ENCODE peak calls at places on chromosomes 3 and 15, in eight cellular contexts. A, M, I, G, O, B, V and F are unnamed samples.

GRCh38 chr3:136818191-136818850 is 605 bp upstream of the SLC35G2 start:
- DNase-seq in G (no peak), I (peak; percentile 36), A (no peak), V (peak; percentile 21), B (no peak), M (peak; percentile 96), O (no peak), F (peak; percentile 70)

GRCh38 chr15:55789066-55789660 is 46.2 kb upstream of the PRTG start:
- DNase-seq in G (no peak), M (peak; percentile 33), O (no peak), B (peak; percentile 53), I (no peak), A (no peak), V (no peak), F (no peak)

GRCh38 chr15:70605606-70606410 is 157.6 kb downstream of the UACA start:
- DNase-seq in O (peak; percentile 88), G (no peak), M (peak; percentile 81), V (no peak), I (peak; percentile 54), B (peak; percentile 71), A (no peak), F (peak; percentile 44)

GRCh38 chr3:122456074-122456473 is 40.2 kb upstream of the WDR5B start:
- DNase-seq in V (no peak), A (no peak), M (no peak), I (no peak), G (no peak), O (no peak), B (no peak), F (no peak)

GRCh38 chr3:113436794-113437193 is 4.5 kb downstream of the CFAP44 start:
- DNase-seq in A (no peak), I (no peak), G (no peak), O (no peak), M (peak; percentile 72), B (no peak), V (no peak), F (no peak)

GRCh38 chr15:94667109-94667508 is 435.7 kb downstream of the MCTP2 start:
- DNase-seq in V (no peak), G (no peak), B (no peak), O (no peak), A (no peak), M (no peak), I (no peak), F (no peak)

GRCh38 chr3:196602673-196603072 is 34.2 kb downstream of the FBXO45 start:
- DNase-seq in M (no peak), A (no peak), V (no peak), I (no peak), G (no peak), B (no peak), O (no peak), F (no peak)

GRCh38 chr15:76932090-76932966 is 779 bp downstream of the RCN2 start:
- DNase-seq in M (peak; percentile 13), I (no peak), V (no peak), O (no peak), A (no peak), G (no peak), B (no peak), F (no peak)

GRCh38 chr3:148146947-148147346 is 550.8 kb upstream of the AGTR1 start:
- DNase-seq in M (peak; percentile 84), B (no peak), V (no peak), O (no peak), G (no peak), A (no peak), I (no peak), F (no peak)

GRCh38 chr3:43995078-43995928 is 246.4 kb upstream of the TOPAZ1 start:
- DNase-seq in O (no peak), B (no peak), V (peak; percentile 63), A (peak; percentile 85), G (no peak), M (peak; percentile 55), I (no peak), F (no peak)

GRCh38 chr3:128459451-128459820 is 7.3 kb downstream of the DNAJB8 start:
- DNase-seq in G (no peak), I (no peak), O (no peak), B (no peak), A (no peak), V (no peak), M (no peak), F (no peak)

GRCh38 chr3:51703776-51704510 is 2.9 kb upstream of the GRM2 start:
- DNase-seq in A (peak; percentile 63), G (no peak), V (no peak), O (no peak), I (no peak), M (no peak), B (peak; percentile 53), F (no peak)

GRCh38 chr3:46538803-46539442 is 27.2 kb downstream of the LRRC2 start:
- DNase-seq in O (peak; percentile 34), M (peak; percentile 83), B (peak; percentile 73), I (peak; percentile 76), A (peak; percentile 96), V (no peak), G (no peak), F (no peak)

GRCh38 chr3:193998628-193999027 is 137.3 kb upstream of the HES1 start:
- DNase-seq in V (no peak), I (no peak), O (no peak), B (no peak), G (no peak), A (no peak), M (no peak), F (no peak)

GRCh38 chr3:51389423-51390183 is 1.5 kb upstream of the RBM15B start:
- DNase-seq in A (peak; percentile 84), I (no peak), G (peak; percentile 50), M (peak; percentile 60), O (no peak), B (peak; percentile 65), V (peak; percentile 70), F (no peak)

GRCh38 chr3:53902067-53902466 is 10.4 kb upstream of the SELENOK start:
- DNase-seq in V (no peak), M (no peak), O (no peak), G (no peak), B (no peak), A (no peak), I (no peak), F (no peak)

GRCh38 chr3:135349254-135349948 is 554.3 kb downstream of the EPHB1 start:
- DNase-seq in V (no peak), O (no peak), M (no peak), A (no peak), B (no peak), I (no peak), G (no peak), F (no peak)

GRCh38 chr3:82891028-82891427 is 1129.6 kb upstream of the GBE1 start:
- DNase-seq in I (no peak), A (no peak), O (no peak), G (no peak), M (no peak), V (no peak), B (no peak), F (no peak)

GRCh38 chr15:81829918-81830317 is 215.9 kb downstream of the MEX3B start:
- DNase-seq in V (no peak), G (no peak), I (no peak), A (no peak), O (no peak), M (no peak), B (no peak), F (no peak)

GRCh38 chr3:14871456-14872200 is 52.9 kb downstream of the FGD5 start:
- DNase-seq in M (no peak), G (no peak), I (no peak), B (no peak), V (no peak), O (no peak), A (no peak), F (no peak)

GRCh38 chr15:45634442-45635190 is at the start of gene SQOR:
- DNase-seq in V (peak; percentile 71), M (peak; percentile 83), A (peak; percentile 96), B (peak; percentile 96), O (peak; percentile 82), G (peak; percentile 38), I (peak; percentile 91), F (no peak)

GRCh38 chr15:45637552-45638033 is 2.8 kb downstream of the SQOR start:
- DNase-seq in O (no peak), V (no peak), M (peak; percentile 95), I (no peak), A (no peak), G (no peak), B (peak; percentile 77), F (peak; percentile 95)

GRCh38 chr15:45635763-45636292 is 999 bp downstream of the SQOR start:
- DNase-seq in B (no peak), V (no peak), I (no peak), M (no peak), G (no peak), A (no peak), O (no peak), F (no peak)

GRCh38 chr15:45631831-45632230 is 3.0 kb upstream of the SQOR start:
- DNase-seq in G (no peak), O (no peak), M (peak; percentile 68), V (no peak), I (no peak), A (no peak), B (no peak), F (no peak)

GRCh38 chr15:45635191-45635638 is 386 bp downstream of the SQOR start:
- DNase-seq in G (peak; percentile 50), O (peak; percentile 45), M (no peak), V (peak; percentile 66), A (peak; percentile 94), B (peak; percentile 91), I (peak; percentile 78), F (no peak)
- TF ChIP-seq CTCF in G (peak; percentile 56), O (peak; percentile 35), M (peak; percentile 48), V (peak; percentile 47), A (peak; percentile 53), B (peak; percentile 53), I (peak; percentile 22), F (peak; percentile 45)

GRCh38 chr15:69303337-69304175 is 4.8 kb downstream of the PAQR5 start:
- DNase-seq in M (no peak), B (no peak), I (no peak), V (no peak), A (no peak), O (no peak), G (no peak), F (no peak)
- TF ChIP-seq CTCF in M (peak; percentile 7), B (no peak), I (no peak), V (no peak), A (no peak), O (no peak), G (peak; percentile 40), F (no peak)

GRCh38 chr3:151379083-151379734 is 5.3 kb downstream of the P2RY12 start:
- DNase-seq in O (no peak), G (peak; percentile 55), B (no peak), V (peak; percentile 72), I (peak; percentile 41), M (peak; percentile 26), A (no peak), F (no peak)
- TF ChIP-seq CTCF in O (no peak), G (peak; percentile 74), B (no peak), V (peak; percentile 72), I (no peak), M (peak; percentile 79), A (no peak), F (peak; percentile 38)

GRCh38 chr3:173217127-173217526 is 76.1 kb upstream of the SPATA16 start:
- DNase-seq in I (no peak), B (no peak), M (no peak), V (no peak), A (no peak), G (no peak), O (no peak), F (no peak)

GRCh38 chr3:173225351-173225750 is 84.3 kb upstream of the SPATA16 start:
- DNase-seq in O (no peak), A (no peak), G (no peak), M (no peak), B (no peak), I (no peak), V (no peak), F (no peak)

GRCh38 chr3:173216063-173216462 is 75.0 kb upstream of the SPATA16 start:
- DNase-seq in I (no peak), V (no peak), G (no peak), B (no peak), O (no peak), A (no peak), M (no peak), F (no peak)

GRCh38 chr3:173221010-173221409 is 80.0 kb upstream of the SPATA16 start:
- DNase-seq in G (no peak), M (peak; percentile 6), V (no peak), O (no peak), A (no peak), B (no peak), I (no peak), F (no peak)
- TF ChIP-seq CTCF in G (peak; percentile 49), M (peak; percentile 23), V (peak; percentile 18), O (no peak), A (no peak), B (no peak), I (no peak), F (no peak)